ENCODE peak calls at places on chromosomes 5 and 9, in seven cellular contexts. A is sigmoid colon, K is uterus, U is heart left ventricle, J is adrenal gland, M is Panc1, R is aorta. V is an unnamed sample. For H3K36me3, the result is how much of the 10 kb centered on the place peaks cover.

GRCh38 chr5:154197801-154198461 is 7.4 kb downstream of the GALNT10 start:
- DNase-seq in A (no peak), K (no peak), U (no peak), J (no peak), M (no peak), R (no peak), V (no peak)

GRCh38 chr5:59709346-59709821 is 184.1 kb downstream of the PDE4D start:
- DNase-seq in A (no peak), K (no peak), U (no peak), J (no peak), M (no peak), R (no peak), V (no peak)

GRCh38 chr5:179261301-179262125 is 83.7 kb downstream of the ADAMTS2 start:
- DNase-seq in A (peak), K (peak), U (no peak), J (peak), M (no peak), R (no peak), V (no peak)

GRCh38 chr5:103561670-103562069 is 919 bp downstream of the NUDT12 start:
- DNase-seq in A (no peak), K (no peak), U (no peak), J (no peak), M (no peak), R (no peak), V (no peak)

GRCh38 chr9:112380102-112380581 is at the start of gene HSDL2:
- DNase-seq in A (peak), K (peak), U (peak), J (no peak), M (no peak), R (no peak), V (peak)

GRCh38 chr5:155678371-155678770 is 648.6 kb upstream of the SGCD start:
- DNase-seq in A (no peak), K (no peak), U (no peak), J (no peak), M (no peak), R (no peak), V (no peak)

GRCh38 chr5:39513236-39513635 is 88.5 kb upstream of the DAB2 start:
- DNase-seq in A (no peak), K (no peak), U (no peak), J (no peak), M (no peak), R (no peak), V (peak)

GRCh38 chr5:52771343-52772039 is 16.2 kb upstream of the ITGA1 start:
- DNase-seq in A (no peak), K (no peak), U (no peak), J (no peak), M (no peak), R (no peak), V (no peak)

GRCh38 chr9:96109718-96110351 is 192.1 kb downstream of the HSD17B3 start:
- DNase-seq in A (peak), K (no peak), U (no peak), J (no peak), M (no peak), R (no peak), V (no peak)

GRCh38 chr5:113150821-113151220 is 174.2 kb downstream of the DCP2 start:
- DNase-seq in A (no peak), K (no peak), U (no peak), J (no peak), M (no peak), R (no peak), V (no peak)

GRCh38 chr9:132037470-132037869 is 42.2 kb downstream of the MED27 start:
- DNase-seq in A (no peak), K (no peak), U (no peak), J (no peak), M (no peak), R (no peak), V (no peak)

GRCh38 chr5:45578270-45578669 is 117.9 kb downstream of the HCN1 start:
- DNase-seq in A (no peak), K (no peak), U (no peak), J (no peak), M (no peak), R (no peak), V (no peak)

GRCh38 chr9:27385606-27386005 is 88.7 kb upstream of the EQTN start:
- DNase-seq in A (no peak), K (no peak), U (no peak), J (no peak), M (no peak), R (no peak), V (no peak)

GRCh38 chr5:143575264-143575663 is 171.8 kb upstream of the NR3C1 start:
- DNase-seq in A (no peak), K (no peak), U (no peak), J (no peak), M (no peak), R (no peak), V (no peak)

GRCh38 chr9:86035827-86036440 is 63.4 kb downstream of the GOLM1 start:
- DNase-seq in A (no peak), K (no peak), U (no peak), J (no peak), M (no peak), R (no peak), V (no peak)

GRCh38 chr5:66945389-66946349 is 250.9 kb downstream of the CD180 start:
- DNase-seq in A (no peak), K (no peak), U (no peak), J (no peak), M (no peak), R (no peak), V (no peak)

GRCh38 chr5:145825751-145826180 is 9.4 kb downstream of the PRELID2 start:
- DNase-seq in A (no peak), K (no peak), U (no peak), J (no peak), M (no peak), R (no peak), V (no peak)

GRCh38 chr5:139404484-139404840 is 573 bp upstream of the SPATA24 start:
- DNase-seq in A (no peak), K (no peak), U (no peak), J (no peak), M (no peak), R (no peak), V (no peak)

GRCh38 chr5:28324174-28324573 is 1285.8 kb upstream of the CDH9 start:
- DNase-seq in A (no peak), K (no peak), U (no peak), J (no peak), M (no peak), R (no peak), V (no peak)

GRCh38 chr9:129138476-129139232 is 27.4 kb downstream of the PTPA start:
- DNase-seq in A (peak), K (peak), U (peak), J (peak), M (no peak), R (peak), V (peak)

GRCh38 chr9:112271466-112272098 is 61.8 kb downstream of the PTBP3 start:
- DNase-seq in A (no peak), K (no peak), U (no peak), J (no peak), M (no peak), R (no peak), V (no peak)

GRCh38 chr9:121279841-121280388 is 12.0 kb downstream of the GSN start:
- DNase-seq in A (no peak), K (no peak), U (no peak), J (no peak), M (no peak), R (no peak), V (no peak)

GRCh38 chr9:126057461-126057860 is 269.2 kb upstream of the MVB12B start:
- DNase-seq in A (peak), K (no peak), U (no peak), J (no peak), M (no peak), R (peak), V (no peak)

GRCh38 chr5:132298305-132298704 is 4.1 kb downstream of the SLC22A4 start:
- DNase-seq in A (no peak), K (no peak), U (no peak), J (no peak), M (no peak), R (no peak), V (no peak)

GRCh38 chr5:134600600-134600999 is 32.0 kb downstream of the SAR1B start:
- DNase-seq in A (no peak), K (no peak), U (no peak), J (no peak), M (no peak), R (no peak), V (no peak)

GRCh38 chr5:41115281-41115680 is 44.1 kb upstream of the MROH2B start:
- DNase-seq in A (no peak), K (no peak), U (no peak), J (no peak), M (no peak), R (no peak), V (no peak)

GRCh38 chr5:122639852-122640251 is 135.0 kb upstream of the SNX2 start:
- DNase-seq in A (no peak), K (no peak), U (no peak), J (no peak), M (no peak), R (no peak), V (no peak)

GRCh38 chr5:55638455-55638854 is 73.7 kb downstream of the SLC38A9 start:
- DNase-seq in A (no peak), K (no peak), U (no peak), J (no peak), M (no peak), R (no peak), V (no peak)

DNA sequence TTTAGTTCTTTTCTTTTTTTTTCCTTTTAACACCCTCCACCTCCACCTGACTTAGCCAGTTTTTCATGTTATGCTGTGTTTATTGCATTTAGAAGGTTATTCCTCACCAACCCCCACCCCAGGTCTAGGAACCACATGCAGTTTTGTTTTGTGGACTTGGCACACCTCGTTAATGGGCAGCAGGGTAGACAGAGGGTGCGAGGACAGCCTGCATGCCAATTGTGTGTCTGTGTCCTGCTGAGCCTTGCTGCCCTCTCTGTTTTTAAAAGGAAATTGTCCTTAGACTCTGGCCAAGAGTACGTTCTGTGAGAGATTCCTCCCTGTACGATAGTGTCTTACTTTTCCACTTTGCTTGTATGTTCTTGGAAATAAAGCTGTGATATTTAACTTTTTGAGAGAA is 13.9 kb downstream of the PIK3R1 start:
- DNase-seq in A (no peak), K (no peak), U (no peak), J (no peak), M (no peak), R (no peak), V (no peak)
- H3K36me3 ChIP-seq in A (under half), K (under half), U (under half), J (under half), M (under half), R (under half), V (under half)

GRCh38 chr5:96993760-96994159 is 57.9 kb downstream of the LNPEP start:
- DNase-seq in A (no peak), K (no peak), U (no peak), J (no peak), M (no peak), R (no peak), V (no peak)

GRCh38 chr5:96995419-96995818 is 59.5 kb downstream of the LNPEP start:
- DNase-seq in A (no peak), K (no peak), U (no peak), J (no peak), M (no peak), R (no peak), V (no peak)

GRCh38 chr5:96994493-96994892 is 58.6 kb downstream of the LNPEP start:
- DNase-seq in A (no peak), K (no peak), U (no peak), J (no peak), M (no peak), R (no peak), V (no peak)

GRCh38 chr5:96990102-96990501 is 54.2 kb downstream of the LNPEP start:
- DNase-seq in A (no peak), K (no peak), U (no peak), J (no peak), M (no peak), R (no peak), V (no peak)

DNA sequence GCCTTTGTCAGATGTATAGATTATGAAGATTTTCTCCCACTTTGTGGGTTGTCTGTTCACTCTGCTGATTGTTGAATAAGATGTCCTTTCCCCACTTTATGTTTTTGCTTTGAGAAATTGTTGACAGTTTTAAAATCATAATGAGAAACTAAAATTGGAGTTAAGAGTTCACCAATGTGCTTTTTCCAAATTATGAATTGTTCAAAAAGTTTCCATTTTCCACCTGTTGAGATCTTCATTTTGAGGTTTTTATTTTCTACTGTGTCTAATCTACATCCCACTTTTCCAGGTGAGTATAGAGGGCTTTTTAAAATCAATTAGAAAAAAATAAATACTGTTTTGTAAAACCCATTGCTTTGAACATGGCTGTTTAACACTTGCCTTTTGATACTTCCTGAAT is 55.8 kb downstream of the LNPEP start:
- DNase-seq in A (no peak), K (no peak), U (no peak), J (no peak), M (no peak), R (no peak), V (no peak)
- H3K36me3 ChIP-seq in A (under half), K (under half), U (under half), J (under half), M (under half), R (under half), V (under half)

GRCh38 chr9:136921718-136922117 is 22.8 kb downstream of the FBXW5 start:
- DNase-seq in A (no peak), K (no peak), U (no peak), J (no peak), M (no peak), R (no peak), V (no peak)

GRCh38 chr9:136925414-136926153 is 19.0 kb downstream of the FBXW5 start:
- DNase-seq in A (no peak), K (no peak), U (peak), J (no peak), M (no peak), R (no peak), V (no peak)

GRCh38 chr9:136926154-136926704 is 18.3 kb downstream of the FBXW5 start:
- DNase-seq in A (no peak), K (no peak), U (no peak), J (no peak), M (no peak), R (no peak), V (no peak)

GRCh38 chr9:136922540-136922939 is 22.0 kb downstream of the FBXW5 start:
- DNase-seq in A (no peak), K (no peak), U (no peak), J (no peak), M (no peak), R (no peak), V (no peak)

DNA sequence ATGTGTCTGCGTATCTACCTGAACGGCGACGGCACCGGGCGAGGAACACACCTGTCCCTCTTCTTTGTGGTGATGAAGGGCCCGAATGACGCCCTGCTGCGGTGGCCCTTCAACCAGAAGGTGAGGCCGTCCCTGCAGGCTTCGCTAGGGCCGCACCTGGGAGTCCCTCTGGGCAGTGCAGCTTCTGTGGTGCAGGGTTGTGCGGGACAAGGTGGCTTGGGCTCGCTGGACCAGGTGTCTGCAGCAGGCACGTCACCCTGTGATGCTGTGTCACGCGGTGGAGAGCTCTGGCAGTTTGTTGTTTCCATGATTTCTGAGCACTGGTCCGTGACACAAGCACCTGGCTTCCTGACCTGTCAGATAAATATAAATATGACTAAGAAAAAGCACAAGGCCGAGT is 20.7 kb downstream of the FBXW5 start:
- DNase-seq in A (no peak), K (no peak), U (no peak), J (no peak), M (no peak), R (no peak), V (no peak)
- H3K36me3 ChIP-seq in A (under half), K (under half), U (under half), J (under half), M (under half), R (under half), V (under half)

GRCh38 chr5:10746711-10747110 is 14.3 kb downstream of the DAP start:
- DNase-seq in A (no peak), K (no peak), U (no peak), J (no peak), M (no peak), R (no peak), V (peak)
- H3K36me3 ChIP-seq in A (under half), K (under half), U (under half), J (under half), M (under half), R (under half), V (under half)

GRCh38 chr9:114350636-114351396 is 21.1 kb downstream of the ORM2 start:
- DNase-seq in A (no peak), K (no peak), U (no peak), J (no peak), M (no peak), R (peak), V (no peak)
- H3K36me3 ChIP-seq in A (under half), K (under half), U (under half), J (under half), M (under half), R (under half), V (half or more)